ENCODE peak calls at places on chromosomes 13 and 19, in five cellular contexts. M is H1, U is transverse colon, I is upper lobe of left lung, E is ovary. C is an unnamed sample.

GRCh38 chr13:70795484-70795883 is 687.2 kb upstream of the KLHL1 start:
- DNase-seq in M (no peak), U (no peak), I (no peak), E (no peak), C (no peak)

GRCh38 chr13:33611016-33611805 is 206.7 kb upstream of the RFC3 start:
- DNase-seq in M (no peak), U (peak; percentile 10), I (no peak), E (peak; percentile 40), C (peak; percentile 65)

GRCh38 chr19:40539070-40539469 is 37.6 kb upstream of the SHKBP1 start:
- DNase-seq in M (no peak), U (no peak), I (no peak), E (no peak), C (no peak)

GRCh38 chr13:44155422-44156293 is 218.0 kb upstream of the SERP2 start:
- DNase-seq in M (no peak), U (peak; percentile 73), I (no peak), E (peak; percentile 70), C (peak; percentile 70)

GRCh38 chr19:28443361-28443760 is 769.6 kb downstream of the UQCRFS1 start:
- DNase-seq in M (no peak), U (peak; percentile 32), I (no peak), E (no peak), C (no peak)

GRCh38 chr19:40954573-40954972 is 36.5 kb upstream of the CYP2B6 start:
- DNase-seq in M (no peak), U (no peak), I (no peak), E (no peak), C (no peak)

GRCh38 chr13:45747071-45747470 is 45.0 kb downstream of the CBY2 start:
- DNase-seq in M (no peak), U (no peak), I (no peak), E (no peak), C (no peak)

GRCh38 chr13:98004107-98004506 is 50.6 kb downstream of the IPO5 start:
- DNase-seq in M (no peak), U (no peak), I (no peak), E (no peak), C (no peak)

GRCh38 chr13:23020246-23020843 is 160.4 kb upstream of the SGCG start:
- DNase-seq in M (peak; percentile 48), U (peak; percentile 42), I (no peak), E (no peak), C (peak; percentile 41)

GRCh38 chr13:107882708-107883560 is 332.4 kb downstream of the LIG4 start:
- DNase-seq in M (no peak), U (no peak), I (no peak), E (no peak), C (no peak)

GRCh38 chr13:66565261-66565660 is 664.9 kb downstream of the PCDH9 start:
- DNase-seq in M (no peak), U (no peak), I (no peak), E (no peak), C (no peak)

GRCh38 chr13:27858046-27858445 is 61.8 kb upstream of the PDX1 start:
- DNase-seq in M (no peak), U (no peak), I (no peak), E (no peak), C (no peak)

DNA sequence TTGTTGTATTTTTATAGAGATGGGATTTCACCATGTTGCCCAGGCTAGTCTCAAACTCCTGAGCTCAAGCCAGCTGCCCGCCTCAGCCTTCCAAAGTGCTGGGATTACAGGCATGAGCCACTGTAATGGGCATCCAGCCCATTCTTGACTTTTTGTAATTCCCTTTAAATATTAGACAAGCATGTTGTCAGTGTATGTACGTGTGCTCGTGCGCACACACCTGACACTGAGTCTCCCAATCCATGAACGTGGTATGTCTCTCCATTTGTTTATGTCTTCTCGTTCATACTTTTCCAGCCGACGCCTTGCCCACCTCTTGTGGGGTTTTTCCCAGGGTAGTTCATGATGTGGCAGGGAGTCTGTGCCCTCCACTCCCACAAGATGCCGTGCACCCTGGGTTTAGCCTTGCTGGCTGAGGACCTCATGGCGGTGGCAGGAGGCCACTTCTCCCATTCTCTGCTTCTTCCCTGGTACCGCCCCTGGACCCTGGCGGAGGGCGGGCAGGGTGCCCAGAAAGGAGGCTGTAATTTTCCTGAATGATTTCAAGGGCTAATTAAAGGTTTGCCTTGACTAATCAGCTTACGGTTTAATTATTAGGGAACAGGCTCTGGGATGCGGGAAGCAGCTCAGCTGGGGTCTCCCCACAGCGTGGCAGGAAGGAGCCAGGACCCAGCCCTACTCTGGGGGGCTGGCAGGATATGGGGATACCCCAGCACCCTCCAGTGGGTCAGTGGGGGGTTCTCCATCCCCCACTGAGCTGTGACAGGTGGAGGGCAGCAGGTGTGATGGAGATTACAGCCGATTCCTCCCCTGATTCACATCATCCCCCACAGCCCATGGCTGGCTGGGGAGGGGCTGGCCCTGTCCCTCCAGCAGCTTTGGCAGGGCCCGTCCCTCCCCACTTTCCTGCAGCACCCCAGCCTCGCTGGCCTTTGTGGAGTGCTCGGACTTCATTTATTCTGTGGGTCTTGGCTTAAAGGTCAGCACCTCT is 12.9 kb downstream of the PAK4 start:
- DNase-seq in M (no peak), U (no peak), I (no peak), E (no peak), C (no peak)
- H3K4me1 ChIP-seq in M (peaks cover 58% of the 10 kb centered on the region), U (peaks cover 51% of the 10 kb centered on the region), I (peaks cover 47% of the 10 kb centered on the region), E (peaks cover 32% of the 10 kb centered on the region), C (peaks cover 75% of the 10 kb centered on the region)

GRCh38 chr19:794989-795658 is 2.1 kb upstream of the PTBP1 start:
- DNase-seq in M (peak; percentile 48), U (no peak), I (peak; percentile 90), E (peak; percentile 75), C (no peak)

GRCh38 chr19:797528-798414 is 519 bp downstream of the PTBP1 start:
- DNase-seq in M (peak; percentile 84), U (peak; percentile 93), I (peak; percentile 98), E (peak; percentile 93), C (peak; percentile 93)

GRCh38 chr19:798415-799075 is 1.3 kb downstream of the PTBP1 start:
- DNase-seq in M (no peak), U (peak; percentile 77), I (peak; percentile 88), E (peak; percentile 50), C (no peak)

GRCh38 chr19:795691-796581 is 1.3 kb upstream of the PTBP1 start:
- DNase-seq in M (no peak), U (no peak), I (peak; percentile 56), E (peak; percentile 68), C (no peak)

GRCh38 chr19:796692-797527 is at the start of gene PTBP1:
- DNase-seq in M (peak; percentile 96), U (peak; percentile 100), I (peak; percentile 99), E (peak; percentile 100), C (peak; percentile 100)
- TF ChIP-seq EP300 in M (peak; percentile 13), U (no peak), I (no peak), E (no peak), C (no peak)

GRCh38 chr19:39124136-39124764 is 1.3 kb upstream of the PAK4 start:
- DNase-seq in M (no peak), U (no peak), I (no peak), E (no peak), C (no peak)
- H3K4me1 ChIP-seq in M (peaks cover 3% of the 10 kb centered on the region), U (peaks cover 30% of the 10 kb centered on the region), I (peaks cover 37% of the 10 kb centered on the region), E (peaks cover 3% of the 10 kb centered on the region), C (peaks cover 49% of the 10 kb centered on the region)

GRCh38 chr19:4375620-4376228 is 24.6 kb downstream of the SH3GL1 start:
- DNase-seq in M (no peak), U (peak; percentile 38), I (no peak), E (no peak), C (no peak)
- TF ChIP-seq EP300 in M (no peak), U (no peak), I (no peak), E (no peak), C (no peak)

DNA sequence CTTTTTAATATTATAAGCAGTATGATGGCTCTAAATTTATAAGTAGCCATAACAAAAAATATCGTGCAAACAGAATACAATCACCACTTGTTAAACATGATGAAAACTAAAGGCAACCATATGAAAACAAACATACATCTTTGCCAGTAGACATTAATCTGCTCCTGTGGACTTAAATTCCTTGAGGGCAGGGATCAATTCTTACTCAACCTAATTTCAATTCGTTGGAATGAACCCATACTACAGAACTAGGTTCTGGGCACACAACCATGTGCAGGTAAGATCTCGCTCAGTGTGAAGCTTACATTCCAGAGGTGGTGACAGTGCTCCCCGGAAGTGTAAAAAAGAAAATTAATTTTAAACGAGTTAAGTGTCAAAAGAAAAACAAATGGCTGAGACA is 13.4 kb downstream of the TBC1D4 start:
- DNase-seq in M (no peak), U (no peak), I (no peak), E (no peak), C (no peak)
- H3K4me1 ChIP-seq in M (peaks cover 6% of the 10 kb centered on the region), U (no peaks in the 10 kb centered on the region), I (no peaks in the 10 kb centered on the region), E (peaks cover 9% of the 10 kb centered on the region), C (no peaks in the 10 kb centered on the region)

DNA sequence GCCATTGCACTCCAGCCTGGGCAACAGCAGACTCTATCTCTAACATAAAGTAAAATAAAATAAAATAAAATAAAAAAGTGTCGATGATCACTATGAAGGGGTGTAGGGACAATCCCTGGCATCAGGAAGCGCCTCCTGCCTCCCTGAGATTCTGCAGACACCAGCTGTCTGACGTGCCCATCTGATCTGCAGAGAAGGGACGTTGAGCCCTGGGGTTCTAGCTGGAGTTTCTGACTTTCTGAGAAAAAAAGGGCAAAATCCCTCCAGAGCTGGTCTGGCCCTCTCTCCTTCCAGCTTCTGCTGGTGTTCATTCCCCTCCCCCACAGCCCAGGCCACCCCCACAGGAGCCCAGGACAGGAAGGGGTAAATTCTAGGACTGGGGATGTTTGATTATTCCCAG is 2.4 kb upstream of the ADGRE5 start:
- DNase-seq in M (no peak), U (no peak), I (no peak), E (no peak), C (no peak)
- TF ChIP-seq EP300 in M (no peak), U (no peak), I (no peak), E (no peak), C (no peak)

GRCh38 chr19:8391274-8392016 is 1.3 kb downstream of the RAB11B start:
- DNase-seq in M (no peak), U (no peak), I (peak; percentile 79), E (no peak), C (peak; percentile 54)
- H3K4me1 ChIP-seq in M (peaks cover 10% of the 10 kb centered on the region), U (peaks cover 37% of the 10 kb centered on the region), I (peaks cover 64% of the 10 kb centered on the region), E (peaks cover 19% of the 10 kb centered on the region), C (peaks cover 79% of the 10 kb centered on the region)

C was measured in stomach.